ENCODE peak calls at places on chromosomes 2 and 18, in six cellular contexts. Z, X, G, F, L and C are unnamed samples.
A peak's percentile ranks its signal among the peaks of the same experiment; 100 is the strongest.

GRCh38 chr2:216086207-216086893 is 4.6 kb downstream of the TMEM169 start:
- DNase-seq in Z (no peak), G (no peak), X (no peak), L (no peak), F (no peak), C (no peak)

GRCh38 chr2:191171708-191172355 is 21.0 kb upstream of the STAT4 start:
- DNase-seq in Z (peak; percentile 31), F (no peak), L (no peak), X (peak; percentile 97), G (no peak), C (no peak)

GRCh38 chr2:218832520-218832919 is 917 bp upstream of the PRKAG3 start:
- DNase-seq in L (no peak), Z (no peak), F (no peak), X (no peak), G (no peak), C (peak; percentile 42)

GRCh38 chr2:98940102-98940501 is 4.1 kb upstream of the CRACDL start:
- DNase-seq in X (no peak), G (no peak), Z (no peak), L (no peak), F (no peak), C (no peak)

GRCh38 chr2:187580462-187581124 is 26.4 kb upstream of the TFPI start:
- DNase-seq in Z (no peak), X (peak; percentile 85), L (no peak), F (no peak), G (peak; percentile 69), C (no peak)

GRCh38 chr2:45993476-45993991 is 303.7 kb upstream of the EPAS1 start:
- DNase-seq in G (peak; percentile 64), F (peak; percentile 76), X (peak; percentile 89), L (peak; percentile 78), Z (peak; percentile 80), C (peak; percentile 91)

GRCh38 chr2:15943914-15944313 is 3.6 kb downstream of the MYCN start:
- DNase-seq in X (no peak), G (no peak), F (no peak), L (no peak), Z (peak; percentile 13), C (no peak)

GRCh38 chr2:171260471-171261424 is 100.1 kb upstream of the TLK1 start:
- DNase-seq in X (no peak), G (no peak), L (no peak), Z (no peak), F (no peak), C (no peak)

GRCh38 chr2:1678609-1679008 is 65.7 kb downstream of the PXDN start:
- DNase-seq in G (no peak), L (no peak), F (peak; percentile 52), Z (no peak), X (no peak), C (no peak)

GRCh38 chr18:63999871-64000270 is 30.0 kb downstream of the SERPINB8 start:
- DNase-seq in G (no peak), Z (peak; percentile 21), X (no peak), L (no peak), F (no peak), C (no peak)

GRCh38 chr2:72539145-72539552 is 286.7 kb downstream of the EXOC6B start:
- DNase-seq in G (no peak), X (peak; percentile 53), L (no peak), Z (no peak), F (no peak), C (peak; percentile 30)

GRCh38 chr2:40315684-40316083 is 136.2 kb downstream of the SLC8A1 start:
- DNase-seq in Z (peak; percentile 8), G (no peak), X (peak; percentile 71), F (no peak), L (no peak), C (no peak)

GRCh38 chr2:217147751-217148318 is 288.0 kb upstream of the TNP1 start:
- DNase-seq in Z (no peak), X (peak; percentile 70), L (no peak), F (no peak), G (no peak), C (no peak)

GRCh38 chr18:62976227-62976626 is 260.9 kb downstream of the PHLPP1 start:
- DNase-seq in X (no peak), F (no peak), L (no peak), Z (no peak), G (no peak), C (no peak)

GRCh38 chr2:203583696-203584095 is 48.6 kb upstream of the RAPH1 start:
- DNase-seq in F (no peak), G (no peak), X (peak; percentile 76), L (no peak), Z (no peak), C (no peak)

GRCh38 chr2:239106314-239106908 is 258.5 kb downstream of the TWIST2 start:
- DNase-seq in L (no peak), F (no peak), Z (no peak), G (peak; percentile 18), X (peak; percentile 63), C (peak; percentile 35)

DNA sequence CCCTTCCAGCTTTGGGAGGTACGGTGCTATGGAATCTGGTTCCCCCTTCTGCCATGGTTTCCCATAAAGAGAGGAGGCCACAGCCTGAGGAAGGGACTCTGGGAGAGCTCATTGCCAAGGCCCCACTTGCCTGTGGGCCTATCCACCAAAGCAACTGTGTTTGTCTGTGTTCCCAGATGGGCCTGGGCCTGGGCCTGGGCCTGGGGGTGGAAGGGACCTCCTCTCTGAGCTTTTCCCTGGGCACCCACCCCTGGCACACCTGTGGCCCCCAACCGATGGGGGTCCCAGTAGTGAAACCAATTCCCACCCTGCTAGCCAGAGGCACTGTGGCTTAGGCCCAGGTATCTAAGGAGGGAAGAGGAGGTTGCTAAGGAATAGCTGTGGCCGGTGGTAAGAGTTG is 4.8 kb upstream of the DUSP2 start:
- DNase-seq in G (no peak), L (no peak), F (peak; percentile 48), Z (no peak), X (no peak), C (no peak)
- H3K4me1 ChIP-seq in G (peaks cover 17% of the 10 kb centered on the region), L (no peaks in the 10 kb centered on the region), F (peaks cover 6% of the 10 kb centered on the region), Z (peaks cover 11% of the 10 kb centered on the region), X (peaks cover 5% of the 10 kb centered on the region), C (peaks cover 17% of the 10 kb centered on the region)

GRCh38 chr2:74002515-74003391 is 18.0 kb downstream of the TET3 start:
- DNase-seq in F (peak; percentile 90), L (peak; percentile 86), G (no peak), X (peak; percentile 83), Z (peak; percentile 84), C (peak; percentile 62)
- TF ChIP-seq POLR2A in F (no peak), L (peak; percentile 82), G (no peak), X (peak; percentile 86), Z (peak; percentile 37), C (peak; percentile 81)

DNA sequence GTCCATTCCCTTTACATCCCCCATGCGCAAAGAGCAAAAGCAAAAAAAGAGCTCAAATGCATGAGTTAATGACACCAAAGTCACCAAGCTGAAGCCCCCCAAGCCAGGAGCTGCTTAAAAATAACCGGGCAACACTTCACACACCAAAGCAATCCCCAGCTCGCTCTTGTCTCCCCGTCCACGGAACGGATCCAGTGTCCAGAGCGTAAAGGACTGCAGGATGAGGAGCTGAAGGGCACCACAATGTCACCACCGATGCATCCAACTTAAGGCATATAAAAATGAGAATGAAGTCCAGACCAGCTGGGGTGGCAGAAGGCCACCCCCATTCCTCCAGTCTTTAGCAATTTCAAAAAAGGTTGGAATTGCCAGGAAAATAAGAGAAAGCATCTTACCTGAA is 8.7 kb downstream of the SMAD7 start:
- DNase-seq in F (no peak), Z (no peak), L (no peak), G (no peak), X (no peak), C (no peak)
- H3K4me1 ChIP-seq in F (peaks cover 99% of the 10 kb centered on the region), Z (peaks cover 95% of the 10 kb centered on the region), L (peaks cover 51% of the 10 kb centered on the region), G (peaks cover 87% of the 10 kb centered on the region), X (peaks cover 64% of the 10 kb centered on the region), C (peaks cover 4% of the 10 kb centered on the region)

GRCh38 chr2:96164459-96165184 is 19.4 kb upstream of the DUSP2 start:
- DNase-seq in X (no peak), F (peak; percentile 51), Z (peak; percentile 13), G (no peak), L (no peak), C (no peak)
- TF ChIP-seq POLR2A in X (no peak), F (no peak), Z (no peak), G (no peak), L (no peak), C (no peak)

GRCh38 chr2:145743016-145743415 is 1223.1 kb upstream of the ZEB2 start:
- DNase-seq in G (no peak), Z (no peak), X (no peak), F (no peak), L (no peak), C (no peak)

GRCh38 chr2:145741161-145741560 is 1221.2 kb upstream of the ZEB2 start:
- DNase-seq in F (no peak), G (no peak), L (no peak), Z (no peak), X (no peak), C (no peak)

GRCh38 chr2:145739679-145740078 is 1219.8 kb upstream of the ZEB2 start:
- DNase-seq in L (no peak), Z (no peak), F (no peak), G (no peak), X (no peak), C (no peak)

GRCh38 chr2:145736901-145737300 is 1217.0 kb upstream of the ZEB2 start:
- DNase-seq in Z (no peak), F (no peak), G (no peak), L (no peak), X (peak; percentile 22), C (no peak)

DNA sequence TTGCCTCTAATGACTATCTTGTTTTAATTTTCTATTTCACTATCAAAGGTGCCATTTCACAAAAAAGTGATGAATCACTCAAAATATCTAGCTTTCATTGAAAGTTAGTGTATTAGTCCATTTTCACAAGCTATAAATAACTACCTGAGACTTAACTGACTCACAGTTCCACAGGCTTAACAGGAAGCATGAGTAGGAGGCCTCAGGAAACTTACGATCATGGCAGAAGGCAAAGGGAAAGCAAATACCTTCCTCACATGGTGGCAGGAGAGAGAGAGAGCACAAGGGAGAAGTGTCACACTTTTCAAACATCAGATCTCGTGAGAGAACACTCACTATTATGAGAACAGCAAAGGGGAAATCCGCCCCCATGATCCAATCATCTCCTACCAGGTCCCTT is 1220.4 kb upstream of the ZEB2 start:
- DNase-seq in G (no peak), X (peak; percentile 68), F (no peak), L (no peak), Z (no peak), C (no peak)
- H3K4me1 ChIP-seq in G (no peaks in the 10 kb centered on the region), X (peaks cover 2% of the 10 kb centered on the region), F (no peaks in the 10 kb centered on the region), L (no peaks in the 10 kb centered on the region), Z (no peaks in the 10 kb centered on the region), C (no peaks in the 10 kb centered on the region)

GRCh38 chr2:174916270-174916930 is 88.8 kb downstream of the CHN1 start:
- DNase-seq in F (no peak), X (no peak), L (no peak), Z (no peak), G (no peak), C (no peak)
- TF ChIP-seq POLR2A in F (no peak), X (no peak), L (no peak), Z (no peak), G (no peak), C (no peak)